ENCODE peak calls at places on chromosomes 7 and 10, in nine cellular contexts. H is psoas muscle, T is GM12878, I is HCT116, W is GM23338, K is coronary artery, F is choroid plexus epithelial cell, Z is fibroblast of mammary gland, U is GM12864. J is an unnamed sample.

GRCh38 chr10:11822031-11822756 is 962 bp upstream of the PROSER2 start:
- DNase-seq in F (no peak), K (no peak), W (no peak), T (no peak), U (no peak), Z (no peak), I (no peak), H (no peak), J (no peak)

GRCh38 chr7:100827330-100828226 is at the start of gene EPHB4:
- DNase-seq in U (no peak), T (no peak), K (no peak), F (peak; percentile 71), W (peak; percentile 98), H (peak; percentile 72), Z (peak; percentile 74), I (peak; percentile 77), J (peak; percentile 56)

GRCh38 chr7:33842141-33842540 is 63.2 kb upstream of the BMPER start:
- DNase-seq in F (no peak), I (no peak), Z (no peak), H (no peak), W (no peak), T (no peak), K (no peak), U (no peak), J (no peak)

GRCh38 chr7:4178887-4179286 is 503.2 kb upstream of the FOXK1 start:
- DNase-seq in K (no peak), W (no peak), T (no peak), Z (no peak), H (peak; percentile 6), U (no peak), I (no peak), F (no peak), J (no peak)

GRCh38 chr10:61140765-61141392 is 196.9 kb upstream of the RHOBTB1 start:
- DNase-seq in T (no peak), I (peak; percentile 57), W (peak; percentile 57), U (no peak), K (no peak), F (peak; percentile 86), Z (peak; percentile 78), H (no peak), J (peak; percentile 84)

GRCh38 chr10:131098416-131098952 is 213.0 kb downstream of the TCERG1L start:
- DNase-seq in T (no peak), W (no peak), Z (no peak), K (no peak), H (peak; percentile 19), I (no peak), U (no peak), F (no peak), J (no peak)

GRCh38 chr10:91239789-91240188 is 19.3 kb downstream of the PCGF5 start:
- DNase-seq in T (no peak), F (no peak), U (no peak), Z (no peak), K (no peak), I (no peak), H (no peak), W (no peak), J (no peak)

GRCh38 chr7:136857573-136857972 is 10.9 kb upstream of the CHRM2 start:
- DNase-seq in W (peak; percentile 48), U (no peak), H (no peak), K (no peak), F (peak; percentile 59), T (no peak), I (no peak), Z (peak; percentile 15), J (peak; percentile 24)

GRCh38 chr10:126663328-126663727 is 7.2 kb downstream of the C10orf90 start:
- DNase-seq in I (no peak), T (no peak), U (no peak), Z (peak; percentile 97), W (no peak), F (peak; percentile 89), K (no peak), H (peak; percentile 75), J (no peak)

GRCh38 chr7:7895754-7896153 is 72.8 kb upstream of the GLCCI1 start:
- DNase-seq in I (no peak), F (no peak), K (no peak), Z (no peak), U (no peak), T (no peak), H (no peak), W (peak; percentile 43), J (no peak)

GRCh38 chr10:13990392-13990805 is 340.3 kb downstream of the FRMD4A start:
- DNase-seq in K (peak; percentile 69), U (no peak), W (no peak), T (no peak), H (peak; percentile 70), Z (peak; percentile 77), I (no peak), F (no peak), J (no peak)

GRCh38 chr10:13882112-13882711 is 295.4 kb downstream of the PRPF18 start:
- DNase-seq in W (peak; percentile 93), U (no peak), Z (peak; percentile 98), H (no peak), I (no peak), K (no peak), T (no peak), F (peak; percentile 88), J (peak; percentile 90)

GRCh38 chr10:85527610-85528317 is 838.8 kb downstream of the GRID1 start:
- DNase-seq in H (no peak), Z (peak; percentile 53), K (no peak), T (no peak), W (no peak), F (peak; percentile 4), U (no peak), I (no peak), J (no peak)

GRCh38 chr10:76168437-76168836 is 737.0 kb downstream of the LRMDA start:
- DNase-seq in T (no peak), U (no peak), H (no peak), F (no peak), K (no peak), I (no peak), W (no peak), Z (no peak), J (no peak)

GRCh38 chr10:91883549-91884542 is 25.4 kb downstream of the FGFBP3 start:
- DNase-seq in Z (peak; percentile 64), K (peak; percentile 78), F (peak; percentile 80), H (peak; percentile 49), U (no peak), I (no peak), T (no peak), W (peak; percentile 55), J (no peak)

GRCh38 chr10:89633484-89633883 is 11.6 kb downstream of the PANK1 start:
- DNase-seq in Z (peak; percentile 85), K (no peak), I (no peak), T (no peak), F (peak; percentile 95), U (no peak), W (no peak), H (no peak), J (no peak)

GRCh38 chr10:10794776-10795175 is 222.9 kb upstream of the CELF2 start:
- DNase-seq in U (no peak), W (no peak), T (no peak), K (no peak), F (peak; percentile 97), H (no peak), Z (peak; percentile 82), I (no peak), J (no peak)

DNA sequence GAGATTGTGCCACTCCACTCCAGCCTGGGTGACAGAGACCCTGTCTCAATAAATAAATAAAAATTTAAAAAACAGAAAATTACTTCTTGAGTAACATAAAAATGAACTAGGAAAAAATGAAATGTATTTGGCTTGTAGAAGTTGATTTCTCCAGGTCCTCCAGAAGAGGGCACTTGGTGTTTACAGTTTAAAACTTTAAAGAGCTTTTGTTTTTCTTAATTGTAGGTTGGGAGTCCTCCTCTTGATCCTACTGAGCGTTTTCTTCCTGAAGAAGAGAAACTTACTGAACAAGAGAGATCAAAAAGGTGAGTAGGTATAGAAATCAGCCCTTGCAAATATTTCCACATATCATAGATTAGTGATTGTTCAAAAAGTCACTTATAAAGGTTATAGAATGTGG is 16.2 kb downstream of the KIFBP start:
- DNase-seq in H (no peak), F (peak; percentile 82), I (peak; percentile 18), T (no peak), Z (peak; percentile 72), W (peak; percentile 49), K (no peak), U (peak; percentile 19), J (no peak)
- TF ChIP-seq CTCF in H (peak; percentile 50), F (peak; percentile 60), I (peak; percentile 27), T (peak; percentile 51), Z (peak; percentile 61), W (no peak), K (no peak), U (peak; percentile 42), J (peak; percentile 19)

DNA sequence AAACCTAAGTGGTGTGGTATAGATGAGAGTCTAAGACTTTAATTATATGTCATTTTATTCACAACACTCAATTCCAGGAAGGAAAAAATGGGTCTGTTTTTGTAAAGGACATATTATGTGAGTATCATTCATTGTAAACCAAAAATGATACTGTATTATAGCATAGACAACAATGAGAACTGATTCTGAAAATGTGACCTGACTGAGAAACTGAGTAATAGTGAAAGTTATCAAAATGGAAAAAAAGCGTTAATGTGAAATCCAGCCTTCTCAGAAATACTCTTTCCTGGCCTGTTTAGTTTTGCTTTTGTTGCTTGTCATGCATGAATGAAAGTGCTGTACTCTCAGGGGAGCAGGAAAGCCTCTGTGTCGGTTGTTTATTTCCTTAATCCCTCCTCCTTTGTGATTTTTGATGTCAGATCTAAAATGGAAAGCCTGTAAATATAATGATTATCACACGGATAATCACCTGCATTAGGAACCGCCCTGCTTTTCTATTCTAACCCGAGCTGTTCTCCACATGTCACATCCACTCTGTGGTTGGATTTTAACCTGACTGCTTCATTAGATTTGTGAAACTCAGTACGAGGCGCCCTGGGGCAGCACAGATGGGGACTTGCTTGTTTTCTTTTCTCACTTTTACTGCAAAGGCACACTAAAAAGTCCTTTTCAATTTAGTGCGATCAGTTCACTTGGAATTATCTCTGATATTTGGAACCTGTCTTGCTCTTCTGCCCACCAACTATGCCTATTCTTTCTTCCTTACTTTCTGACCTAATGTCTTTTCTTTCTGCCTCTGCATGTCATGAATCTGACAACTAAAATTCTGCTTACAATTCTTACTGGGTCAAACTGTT is 240.9 kb upstream of the KAT6B start:
- DNase-seq in W (no peak), Z (peak; percentile 21), K (no peak), T (peak; percentile 96), I (no peak), H (no peak), U (peak; percentile 81), F (peak; percentile 29), J (no peak)
- H3K4me3 ChIP-seq in W (no peak overlapping the region), Z (no peak overlapping the region), K (peak overlapping the region; percentile 54), T (peak overlapping the region; percentile 66), I (no peak overlapping the region), H (peak overlapping the region; percentile 46), U (peak overlapping the region; percentile 25), F (no peak overlapping the region), J (no peak overlapping the region)

GRCh38 chr7:97495487-97495886 is 236.4 kb upstream of the TAC1 start:
- DNase-seq in K (no peak), Z (no peak), T (no peak), F (no peak), U (no peak), I (no peak), H (no peak), W (no peak), J (no peak)
- TF ChIP-seq CTCF in K (no peak), Z (no peak), T (no peak), F (no peak), U (no peak), I (no peak), H (no peak), W (no peak), J (no peak)

DNA sequence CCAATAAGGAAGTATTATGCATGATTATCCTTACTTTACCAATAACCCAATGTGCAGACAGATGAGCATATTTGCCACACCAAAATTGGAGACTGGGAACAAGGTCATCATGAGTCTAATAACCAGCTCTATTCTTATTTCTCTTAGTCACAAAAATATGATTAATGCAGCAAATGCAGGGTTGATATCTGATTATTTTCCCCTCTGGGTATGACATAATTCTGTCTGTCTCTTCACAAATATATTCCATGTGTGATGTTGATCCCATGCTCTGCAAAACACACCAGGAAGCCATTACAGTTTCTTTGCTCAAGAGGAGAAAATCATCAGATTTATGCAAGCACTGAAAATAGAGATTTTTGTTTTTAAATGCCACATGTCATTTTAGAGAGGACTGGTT is 196.5 kb upstream of the DGKB start:
- DNase-seq in F (no peak), Z (no peak), U (no peak), W (no peak), T (no peak), K (no peak), I (no peak), H (no peak), J (no peak)
- H3K4me3 ChIP-seq in F (no peak overlapping the region), Z (no peak overlapping the region), U (no peak overlapping the region), W (no peak overlapping the region), T (no peak overlapping the region), K (no peak overlapping the region), I (no peak overlapping the region), H (no peak overlapping the region), J (no peak overlapping the region)